ENCODE peak calls at places on chromosomes 16 and 17, in nine cellular contexts. One of them, this sample, is unnamed.

GRCh38 chr16:58644765-58645487 is 15.3 kb upstream of the CNOT1 start:
- DNase-seq in HepG2: no peak
- DNase-seq in spleen: no peak
- DNase-seq in transverse colon: no peak
- DNase-seq in NB4: no peak
- DNase-seq in heart left ventricle: no peak
- DNase-seq in HCT116: no peak
- DNase-seq in GM12878: no peak
- DNase-seq in body of pancreas: no peak
- DNase-seq in this sample: no peak

GRCh38 chr16:57807968-57808528 is 5.8 kb upstream of the KIFC3 start:
- DNase-seq in HepG2: peak
- DNase-seq in spleen: peak
- DNase-seq in transverse colon: peak
- DNase-seq in NB4: peak
- DNase-seq in heart left ventricle: peak
- DNase-seq in HCT116: peak
- DNase-seq in GM12878: no peak
- DNase-seq in body of pancreas: peak
- DNase-seq in this sample: no peak

GRCh38 chr17:3843935-3844516 is 2.0 kb downstream of the NCBP3 start:
- DNase-seq in HepG2: peak
- DNase-seq in spleen: peak
- DNase-seq in transverse colon: peak
- DNase-seq in NB4: peak
- DNase-seq in heart left ventricle: no peak
- DNase-seq in HCT116: peak
- DNase-seq in GM12878: no peak
- DNase-seq in body of pancreas: peak
- DNase-seq in this sample: no peak

GRCh38 chr17:7590743-7591142 is 849 bp upstream of the SOX15 start:
- DNase-seq in HepG2: no peak
- DNase-seq in spleen: no peak
- DNase-seq in transverse colon: no peak
- DNase-seq in NB4: no peak
- DNase-seq in heart left ventricle: no peak
- DNase-seq in HCT116: no peak
- DNase-seq in GM12878: no peak
- DNase-seq in body of pancreas: no peak
- DNase-seq in this sample: no peak

GRCh38 chr17:63191610-63192009 is 225.6 kb downstream of the TANC2 start:
- DNase-seq in HepG2: no peak
- DNase-seq in spleen: peak
- DNase-seq in transverse colon: peak
- DNase-seq in NB4: peak
- DNase-seq in heart left ventricle: peak
- DNase-seq in HCT116: no peak
- DNase-seq in GM12878: no peak
- DNase-seq in body of pancreas: no peak
- DNase-seq in this sample: no peak

GRCh38 chr16:14148016-14148415 is 76.9 kb downstream of the MRTFB start:
- DNase-seq in HepG2: no peak
- DNase-seq in spleen: no peak
- DNase-seq in transverse colon: no peak
- DNase-seq in NB4: no peak
- DNase-seq in heart left ventricle: no peak
- DNase-seq in HCT116: no peak
- DNase-seq in GM12878: no peak
- DNase-seq in body of pancreas: no peak
- DNase-seq in this sample: no peak

GRCh38 chr16:4529085-4530060 is 9.2 kb downstream of the CDIP1 start:
- DNase-seq in HepG2: no peak
- DNase-seq in spleen: no peak
- DNase-seq in transverse colon: no peak
- DNase-seq in NB4: no peak
- DNase-seq in heart left ventricle: no peak
- DNase-seq in HCT116: no peak
- DNase-seq in GM12878: peak
- DNase-seq in body of pancreas: peak
- DNase-seq in this sample: no peak

GRCh38 chr17:57294629-57295501 is 38.5 kb downstream of the MSI2 start:
- DNase-seq in HepG2: peak
- DNase-seq in spleen: no peak
- DNase-seq in transverse colon: no peak
- DNase-seq in NB4: peak
- DNase-seq in heart left ventricle: peak
- DNase-seq in HCT116: peak
- DNase-seq in GM12878: no peak
- DNase-seq in body of pancreas: no peak
- DNase-seq in this sample: no peak

GRCh38 chr16:11639925-11640899 is 28.0 kb upstream of the SNN start:
- DNase-seq in HepG2: peak
- DNase-seq in spleen: peak
- DNase-seq in transverse colon: peak
- DNase-seq in NB4: peak
- DNase-seq in heart left ventricle: peak
- DNase-seq in HCT116: peak
- DNase-seq in GM12878: no peak
- DNase-seq in body of pancreas: peak
- DNase-seq in this sample: peak
- TF ChIP-seq POLR2A in HepG2: no peak
- TF ChIP-seq POLR2A in spleen: no peak
- TF ChIP-seq POLR2A in transverse colon: peak
- TF ChIP-seq POLR2A in NB4: no peak
- TF ChIP-seq POLR2A in heart left ventricle: peak
- TF ChIP-seq POLR2A in HCT116: no peak
- TF ChIP-seq POLR2A in GM12878: no peak
- TF ChIP-seq POLR2A in body of pancreas: peak
- TF ChIP-seq POLR2A in this sample: peak

GRCh38 chr17:60744355-60744958 is 66.8 kb downstream of the BCAS3 start:
- DNase-seq in HepG2: no peak
- DNase-seq in spleen: no peak
- DNase-seq in transverse colon: no peak
- DNase-seq in NB4: no peak
- DNase-seq in heart left ventricle: no peak
- DNase-seq in HCT116: no peak
- DNase-seq in GM12878: no peak
- DNase-seq in body of pancreas: no peak
- DNase-seq in this sample: no peak
- H3K4me3 ChIP-seq in HepG2: no peak
- H3K4me3 ChIP-seq in spleen: no peak
- H3K4me3 ChIP-seq in transverse colon: no peak
- H3K4me3 ChIP-seq in NB4: no peak
- H3K4me3 ChIP-seq in heart left ventricle: no peak
- H3K4me3 ChIP-seq in HCT116: no peak
- H3K4me3 ChIP-seq in GM12878: no peak
- H3K4me3 ChIP-seq in body of pancreas: no peak
- H3K4me3 ChIP-seq in this sample: no peak

GRCh38 chr16:3347586-3347985 is 8.1 kb upstream of the OR2C1 start:
- DNase-seq in HepG2: no peak
- DNase-seq in spleen: no peak
- DNase-seq in transverse colon: no peak
- DNase-seq in NB4: no peak
- DNase-seq in heart left ventricle: no peak
- DNase-seq in HCT116: no peak
- DNase-seq in GM12878: no peak
- DNase-seq in body of pancreas: no peak
- DNase-seq in this sample: no peak
- TF ChIP-seq POLR2A in HepG2: no peak
- TF ChIP-seq POLR2A in spleen: no peak
- TF ChIP-seq POLR2A in transverse colon: no peak
- TF ChIP-seq POLR2A in NB4: no peak
- TF ChIP-seq POLR2A in heart left ventricle: no peak
- TF ChIP-seq POLR2A in HCT116: no peak
- TF ChIP-seq POLR2A in GM12878: no peak
- TF ChIP-seq POLR2A in body of pancreas: no peak
- TF ChIP-seq POLR2A in this sample: no peak

DNA sequence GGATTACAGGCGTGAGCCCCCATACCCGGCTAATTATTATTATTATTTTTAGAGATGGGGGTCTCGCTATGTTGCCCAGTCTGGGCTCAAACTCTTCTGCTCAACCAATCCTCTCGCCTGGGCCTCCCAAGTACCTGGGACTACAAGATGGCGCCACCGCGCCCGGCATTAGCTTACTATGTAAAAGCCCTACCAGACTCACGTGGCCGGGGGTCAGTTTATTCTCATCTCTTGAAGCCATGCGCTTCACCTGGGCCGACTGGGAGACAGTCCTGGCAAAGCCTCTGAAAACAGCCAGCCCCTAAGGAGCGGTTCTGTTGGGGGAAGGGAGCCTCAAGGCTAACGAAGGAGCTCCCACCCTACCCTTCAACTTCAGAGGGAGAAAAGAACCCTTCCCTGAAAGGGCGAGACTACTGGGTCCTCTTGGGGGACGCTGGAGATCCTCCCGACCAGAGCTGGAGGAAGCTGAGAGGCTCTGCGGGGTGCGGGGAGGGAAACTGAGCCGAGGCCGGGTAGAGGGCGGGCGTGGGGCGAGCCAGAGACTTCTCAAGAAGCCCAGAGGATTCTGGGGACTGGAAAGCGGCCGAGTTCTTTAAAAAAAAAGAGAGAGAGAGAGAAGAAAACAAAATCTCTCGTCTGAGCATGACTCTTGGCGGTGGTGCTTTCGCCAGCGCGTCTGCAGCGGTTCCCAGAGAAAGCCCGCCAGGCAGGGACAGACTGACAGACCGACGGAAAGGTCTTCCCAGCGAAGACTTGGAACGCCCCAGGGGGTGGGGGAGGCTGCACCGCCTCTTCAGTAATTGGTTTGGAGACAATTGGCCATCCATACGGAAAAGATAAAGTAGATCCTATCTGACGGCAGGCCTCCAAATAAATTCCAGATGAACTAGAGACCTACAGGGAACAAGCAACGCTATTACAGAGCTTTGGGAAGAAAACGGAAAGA is 5.6 kb upstream of the TUBG2 start:
- DNase-seq in HepG2: no peak
- DNase-seq in spleen: no peak
- DNase-seq in transverse colon: peak
- DNase-seq in NB4: no peak
- DNase-seq in heart left ventricle: peak
- DNase-seq in HCT116: no peak
- DNase-seq in GM12878: no peak
- DNase-seq in body of pancreas: peak
- DNase-seq in this sample: no peak
- H3K4me3 ChIP-seq in HepG2: no peak
- H3K4me3 ChIP-seq in spleen: peak
- H3K4me3 ChIP-seq in transverse colon: peak
- H3K4me3 ChIP-seq in NB4: no peak
- H3K4me3 ChIP-seq in heart left ventricle: peak
- H3K4me3 ChIP-seq in HCT116: no peak
- H3K4me3 ChIP-seq in GM12878: no peak
- H3K4me3 ChIP-seq in body of pancreas: no peak
- H3K4me3 ChIP-seq in this sample: peak

DNA sequence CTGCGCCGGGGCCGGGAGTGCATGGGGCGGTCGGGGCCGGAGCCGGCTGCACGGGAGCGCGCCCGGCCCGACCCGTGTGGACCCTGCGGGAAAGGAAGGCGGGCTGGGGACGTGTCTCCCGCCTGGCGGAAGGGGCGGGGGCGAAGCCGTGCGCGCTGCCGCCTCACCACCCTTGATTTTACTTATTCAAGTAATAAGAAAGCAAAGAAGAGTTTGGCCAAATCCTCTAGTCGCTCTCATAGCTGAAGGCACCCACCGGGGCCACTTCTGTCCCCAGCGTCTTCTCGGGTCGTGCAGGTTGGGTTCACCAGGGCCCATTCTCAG is 629 bp upstream of the PFN1 start:
- DNase-seq in HepG2: peak
- DNase-seq in spleen: peak
- DNase-seq in transverse colon: peak
- DNase-seq in NB4: peak
- DNase-seq in heart left ventricle: peak
- DNase-seq in HCT116: peak
- DNase-seq in GM12878: no peak
- DNase-seq in body of pancreas: peak
- DNase-seq in this sample: no peak
- TF ChIP-seq POLR2A in HepG2: peak
- TF ChIP-seq POLR2A in spleen: no peak
- TF ChIP-seq POLR2A in transverse colon: no peak
- TF ChIP-seq POLR2A in NB4: no peak
- TF ChIP-seq POLR2A in heart left ventricle: peak
- TF ChIP-seq POLR2A in HCT116: peak
- TF ChIP-seq POLR2A in GM12878: no peak
- TF ChIP-seq POLR2A in body of pancreas: peak
- TF ChIP-seq POLR2A in this sample: peak

GRCh38 chr16:3065069-3065741 is at the start of gene IL32:
- DNase-seq in HepG2: peak
- DNase-seq in spleen: no peak
- DNase-seq in transverse colon: peak
- DNase-seq in NB4: no peak
- DNase-seq in heart left ventricle: peak
- DNase-seq in HCT116: no peak
- DNase-seq in GM12878: no peak
- DNase-seq in body of pancreas: peak
- DNase-seq in this sample: no peak
- H3K4me3 ChIP-seq in HepG2: peak
- H3K4me3 ChIP-seq in spleen: peak
- H3K4me3 ChIP-seq in transverse colon: peak
- H3K4me3 ChIP-seq in NB4: no peak
- H3K4me3 ChIP-seq in heart left ventricle: peak
- H3K4me3 ChIP-seq in HCT116: peak
- H3K4me3 ChIP-seq in GM12878: peak
- H3K4me3 ChIP-seq in body of pancreas: peak
- H3K4me3 ChIP-seq in this sample: peak

GRCh38 chr17:45149037-45149668 is 878 bp downstream of the HEXIM1 start:
- DNase-seq in HepG2: peak
- DNase-seq in spleen: peak
- DNase-seq in transverse colon: peak
- DNase-seq in NB4: peak
- DNase-seq in heart left ventricle: peak
- DNase-seq in HCT116: peak
- DNase-seq in GM12878: no peak
- DNase-seq in body of pancreas: peak
- DNase-seq in this sample: no peak
- TF ChIP-seq POLR2A in HepG2: peak
- TF ChIP-seq POLR2A in spleen: no peak
- TF ChIP-seq POLR2A in transverse colon: peak
- TF ChIP-seq POLR2A in NB4: no peak
- TF ChIP-seq POLR2A in heart left ventricle: peak
- TF ChIP-seq POLR2A in HCT116: peak
- TF ChIP-seq POLR2A in GM12878: no peak
- TF ChIP-seq POLR2A in body of pancreas: peak
- TF ChIP-seq POLR2A in this sample: peak

This sample was measured in vagina.